ENCODE peak calls at places on chromosome X, in five cellular contexts. One of them, this sample, is unnamed.

GRCh38 chrX:37993857-37994619 is 12.3 kb upstream of the SYTL5 start:
- DNase-seq in fibroblast of mammary gland: no peak
- DNase-seq in A549: peak
- DNase-seq in fibroblast of pulmonary artery: no peak
- DNase-seq in heart right ventricle: no peak
- DNase-seq in this sample: no peak

GRCh38 chrX:4484266-4484665 is 770.8 kb upstream of the PRKX start:
- DNase-seq in A549: no peak
- DNase-seq in fibroblast of pulmonary artery: no peak
- DNase-seq in heart right ventricle: no peak
- DNase-seq in fibroblast of mammary gland: no peak
- DNase-seq in this sample: no peak

GRCh38 chrX:44980883-44981282 is 107.9 kb downstream of the KDM6A start:
- DNase-seq in heart right ventricle: no peak
- DNase-seq in A549: no peak
- DNase-seq in fibroblast of mammary gland: no peak
- DNase-seq in fibroblast of pulmonary artery: no peak
- DNase-seq in this sample: no peak

GRCh38 chrX:12978205-12979010 is 3.5 kb downstream of the TMSB4X start:
- DNase-seq in fibroblast of mammary gland: peak
- DNase-seq in A549: peak
- DNase-seq in heart right ventricle: peak
- DNase-seq in fibroblast of pulmonary artery: peak
- DNase-seq in this sample: no peak

GRCh38 chrX:18702362-18703195 is 4.9 kb upstream of the PPEF1 start:
- DNase-seq in heart right ventricle: no peak
- DNase-seq in fibroblast of pulmonary artery: peak
- DNase-seq in fibroblast of mammary gland: peak
- DNase-seq in A549: peak
- DNase-seq in this sample: peak

GRCh38 chrX:129323115-129323514 is 200.2 kb downstream of the SMARCA1 start:
- DNase-seq in heart right ventricle: no peak
- DNase-seq in A549: no peak
- DNase-seq in fibroblast of mammary gland: no peak
- DNase-seq in fibroblast of pulmonary artery: no peak
- DNase-seq in this sample: no peak

GRCh38 chrX:140762061-140762460 is 52.5 kb downstream of the LINC00632 start:
- DNase-seq in A549: peak
- DNase-seq in fibroblast of pulmonary artery: peak
- DNase-seq in heart right ventricle: peak
- DNase-seq in fibroblast of mammary gland: peak
- DNase-seq in this sample: no peak

GRCh38 chrX:47217121-47217851 is 1.2 kb upstream of the CDK16 start:
- DNase-seq in heart right ventricle: peak
- DNase-seq in fibroblast of mammary gland: peak
- DNase-seq in fibroblast of pulmonary artery: peak
- DNase-seq in A549: no peak
- DNase-seq in this sample: no peak

GRCh38 chrX:25083661-25084060 is 67.9 kb upstream of the ARX start:
- DNase-seq in fibroblast of mammary gland: no peak
- DNase-seq in heart right ventricle: no peak
- DNase-seq in A549: peak
- DNase-seq in fibroblast of pulmonary artery: no peak
- DNase-seq in this sample: no peak

GRCh38 chrX:63275127-63275526 is 76.0 kb downstream of the SPIN4 start:
- DNase-seq in fibroblast of mammary gland: peak
- DNase-seq in fibroblast of pulmonary artery: peak
- DNase-seq in heart right ventricle: peak
- DNase-seq in A549: peak
- DNase-seq in this sample: no peak

GRCh38 chrX:135094726-135095125 is 25.6 kb downstream of the ETDB start:
- DNase-seq in A549: no peak
- DNase-seq in fibroblast of pulmonary artery: no peak
- DNase-seq in fibroblast of mammary gland: no peak
- DNase-seq in heart right ventricle: no peak
- DNase-seq in this sample: no peak

GRCh38 chrX:140664939-140665338 is 44.6 kb upstream of the LINC00632 start:
- DNase-seq in fibroblast of pulmonary artery: peak
- DNase-seq in heart right ventricle: no peak
- DNase-seq in fibroblast of mammary gland: peak
- DNase-seq in A549: peak
- DNase-seq in this sample: no peak

GRCh38 chrX:151688695-151689094 is 6.6 kb upstream of the PRRG3 start:
- DNase-seq in A549: no peak
- DNase-seq in heart right ventricle: no peak
- DNase-seq in fibroblast of pulmonary artery: no peak
- DNase-seq in fibroblast of mammary gland: no peak
- DNase-seq in this sample: no peak

GRCh38 chrX:133938530-133938929 is 46.9 kb downstream of the GPC3 start:
- DNase-seq in fibroblast of mammary gland: no peak
- DNase-seq in heart right ventricle: no peak
- DNase-seq in A549: no peak
- DNase-seq in fibroblast of pulmonary artery: no peak
- DNase-seq in this sample: no peak

DNA sequence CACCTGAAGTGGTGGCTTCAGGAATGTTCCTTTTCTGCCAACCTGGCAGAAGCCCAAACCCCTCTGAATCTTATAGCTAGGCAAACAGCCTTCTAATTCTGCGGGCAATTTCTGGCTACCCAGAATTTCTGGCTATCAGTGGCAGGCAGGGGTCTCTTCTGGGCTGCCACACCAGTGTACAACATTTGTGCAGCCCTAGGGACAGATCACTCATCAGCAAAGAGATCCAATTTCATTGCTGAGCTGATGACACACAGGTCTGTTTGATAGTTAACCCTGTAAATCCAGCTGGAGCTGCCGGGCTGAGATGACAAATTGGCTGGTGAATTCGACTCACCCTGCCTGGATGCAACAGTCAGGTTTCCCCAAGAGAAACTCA is 2.4 kb downstream of the MID1 start:
- DNase-seq in fibroblast of pulmonary artery: no peak
- DNase-seq in heart right ventricle: no peak
- DNase-seq in A549: peak
- DNase-seq in fibroblast of mammary gland: peak
- DNase-seq in this sample: no peak
- H3K4me3 ChIP-seq in fibroblast of pulmonary artery: peak
- H3K4me3 ChIP-seq in heart right ventricle: no peak
- H3K4me3 ChIP-seq in A549: peak
- H3K4me3 ChIP-seq in fibroblast of mammary gland: peak
- H3K4me3 ChIP-seq in this sample: peak

GRCh38 chrX:153706799-153707198 is 17.4 kb downstream of the BCAP31 start:
- DNase-seq in fibroblast of mammary gland: no peak
- DNase-seq in heart right ventricle: no peak
- DNase-seq in A549: no peak
- DNase-seq in fibroblast of pulmonary artery: no peak
- DNase-seq in this sample: no peak
- H3K4me3 ChIP-seq in fibroblast of mammary gland: no peak
- H3K4me3 ChIP-seq in heart right ventricle: no peak
- H3K4me3 ChIP-seq in A549: no peak
- H3K4me3 ChIP-seq in fibroblast of pulmonary artery: no peak
- H3K4me3 ChIP-seq in this sample: no peak

GRCh38 chrX:19899234-19899788 is 11.9 kb upstream of the SH3KBP1 start:
- DNase-seq in heart right ventricle: no peak
- DNase-seq in fibroblast of pulmonary artery: no peak
- DNase-seq in A549: no peak
- DNase-seq in fibroblast of mammary gland: no peak
- DNase-seq in this sample: no peak

GRCh38 chrX:19893722-19894121 is 6.3 kb upstream of the SH3KBP1 start:
- DNase-seq in A549: peak
- DNase-seq in fibroblast of pulmonary artery: peak
- DNase-seq in heart right ventricle: no peak
- DNase-seq in fibroblast of mammary gland: peak
- DNase-seq in this sample: peak

GRCh38 chrX:19902110-19902509 is 14.7 kb upstream of the SH3KBP1 start:
- DNase-seq in heart right ventricle: peak
- DNase-seq in A549: no peak
- DNase-seq in fibroblast of pulmonary artery: peak
- DNase-seq in fibroblast of mammary gland: peak
- DNase-seq in this sample: no peak

GRCh38 chrX:19897087-19897486 is 9.7 kb upstream of the SH3KBP1 start:
- DNase-seq in heart right ventricle: no peak
- DNase-seq in A549: no peak
- DNase-seq in fibroblast of pulmonary artery: no peak
- DNase-seq in fibroblast of mammary gland: no peak
- DNase-seq in this sample: no peak
- H3K4me3 ChIP-seq in heart right ventricle: no peak
- H3K4me3 ChIP-seq in A549: no peak
- H3K4me3 ChIP-seq in fibroblast of pulmonary artery: no peak
- H3K4me3 ChIP-seq in fibroblast of mammary gland: no peak
- H3K4me3 ChIP-seq in this sample: no peak

GRCh38 chrX:48938721-48939416 is 18.5 kb downstream of the OTUD5 start:
- DNase-seq in fibroblast of pulmonary artery: no peak
- DNase-seq in fibroblast of mammary gland: no peak
- DNase-seq in heart right ventricle: no peak
- DNase-seq in A549: no peak
- DNase-seq in this sample: no peak
- H3K4me3 ChIP-seq in fibroblast of pulmonary artery: no peak
- H3K4me3 ChIP-seq in fibroblast of mammary gland: no peak
- H3K4me3 ChIP-seq in heart right ventricle: no peak
- H3K4me3 ChIP-seq in A549: no peak
- H3K4me3 ChIP-seq in this sample: no peak

GRCh38 chrX:132409780-132410556 is 78.9 kb downstream of the MBNL3 start:
- DNase-seq in fibroblast of mammary gland: no peak
- DNase-seq in A549: no peak
- DNase-seq in heart right ventricle: no peak
- DNase-seq in fibroblast of pulmonary artery: no peak
- DNase-seq in this sample: no peak
- H3K4me3 ChIP-seq in fibroblast of mammary gland: no peak
- H3K4me3 ChIP-seq in A549: no peak
- H3K4me3 ChIP-seq in heart right ventricle: no peak
- H3K4me3 ChIP-seq in fibroblast of pulmonary artery: no peak
- H3K4me3 ChIP-seq in this sample: no peak

GRCh38 chrX:56228914-56229313 is 3.2 kb upstream of the KLF8 start:
- DNase-seq in A549: no peak
- DNase-seq in fibroblast of mammary gland: peak
- DNase-seq in heart right ventricle: peak
- DNase-seq in fibroblast of pulmonary artery: no peak
- DNase-seq in this sample: no peak

GRCh38 chrX:56232221-56233082 is at the start of gene KLF8:
- DNase-seq in fibroblast of mammary gland: peak
- DNase-seq in heart right ventricle: peak
- DNase-seq in fibroblast of pulmonary artery: no peak
- DNase-seq in A549: no peak
- DNase-seq in this sample: no peak

GRCh38 chrX:56231706-56232105 is 450 bp upstream of the KLF8 start:
- DNase-seq in A549: no peak
- DNase-seq in fibroblast of mammary gland: no peak
- DNase-seq in heart right ventricle: peak
- DNase-seq in fibroblast of pulmonary artery: no peak
- DNase-seq in this sample: no peak

GRCh38 chrX:56233682-56234081 is 1.5 kb downstream of the KLF8 start:
- DNase-seq in fibroblast of pulmonary artery: peak
- DNase-seq in fibroblast of mammary gland: peak
- DNase-seq in heart right ventricle: peak
- DNase-seq in A549: peak
- DNase-seq in this sample: peak

DNA sequence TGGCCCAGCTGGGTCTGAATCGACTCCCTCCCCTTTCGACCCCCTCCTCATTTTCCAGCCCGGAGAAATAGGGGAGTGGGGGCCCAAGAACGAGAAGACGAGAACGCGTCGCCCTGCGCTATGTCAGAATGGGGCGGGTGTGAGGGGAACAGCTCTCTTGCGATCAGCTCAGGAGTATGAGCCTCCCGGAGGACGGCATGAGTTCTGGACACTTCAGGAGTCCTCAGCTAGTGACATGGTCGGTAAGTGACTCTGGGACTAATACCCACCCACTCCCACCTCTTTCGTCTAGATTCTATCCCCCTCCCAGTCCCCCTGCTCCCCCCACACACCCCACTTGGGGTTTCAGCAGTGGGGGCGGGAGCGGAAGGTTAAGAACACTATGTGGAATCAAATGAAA is 944 bp downstream of the KLF8 start:
- DNase-seq in heart right ventricle: no peak
- DNase-seq in fibroblast of mammary gland: peak
- DNase-seq in fibroblast of pulmonary artery: no peak
- DNase-seq in A549: no peak
- DNase-seq in this sample: no peak
- H3K4me3 ChIP-seq in heart right ventricle: peak
- H3K4me3 ChIP-seq in fibroblast of mammary gland: peak
- H3K4me3 ChIP-seq in fibroblast of pulmonary artery: no peak
- H3K4me3 ChIP-seq in A549: no peak
- H3K4me3 ChIP-seq in this sample: peak

DNA sequence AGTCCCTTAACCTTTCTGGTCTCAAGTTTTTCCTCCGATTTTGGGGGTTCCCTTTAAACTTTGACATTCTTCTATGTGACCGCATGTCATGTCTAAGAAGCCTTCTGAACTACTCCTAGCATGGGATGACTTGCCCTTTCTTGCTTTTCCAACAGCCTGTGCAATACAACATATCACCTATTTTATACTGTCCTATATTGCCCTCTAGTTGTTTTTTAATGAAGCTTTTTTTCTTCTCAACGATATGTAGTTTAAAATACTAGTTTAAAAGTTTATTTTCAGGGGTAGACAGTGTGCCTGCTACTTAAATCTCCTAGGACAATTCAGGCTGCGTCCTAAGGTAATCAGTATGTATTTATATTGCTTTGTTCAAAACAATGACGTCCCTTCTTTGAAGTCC is 1.0 kb upstream of the IGBP1 start:
- DNase-seq in fibroblast of pulmonary artery: peak
- DNase-seq in heart right ventricle: no peak
- DNase-seq in A549: peak
- DNase-seq in fibroblast of mammary gland: peak
- DNase-seq in this sample: no peak
- H3K4me3 ChIP-seq in fibroblast of pulmonary artery: no peak
- H3K4me3 ChIP-seq in heart right ventricle: no peak
- H3K4me3 ChIP-seq in A549: no peak
- H3K4me3 ChIP-seq in fibroblast of mammary gland: no peak
- H3K4me3 ChIP-seq in this sample: no peak

GRCh38 chrX:111465664-111466063 is 45.8 kb upstream of the SERTM2 start:
- DNase-seq in fibroblast of pulmonary artery: no peak
- DNase-seq in A549: no peak
- DNase-seq in fibroblast of mammary gland: no peak
- DNase-seq in heart right ventricle: no peak
- DNase-seq in this sample: no peak
- H3K4me3 ChIP-seq in fibroblast of pulmonary artery: no peak
- H3K4me3 ChIP-seq in A549: no peak
- H3K4me3 ChIP-seq in fibroblast of mammary gland: no peak
- H3K4me3 ChIP-seq in heart right ventricle: no peak
- H3K4me3 ChIP-seq in this sample: no peak

GRCh38 chrX:115592997-115593734 is 32.2 kb downstream of the PLS3 start:
- DNase-seq in A549: no peak
- DNase-seq in fibroblast of pulmonary artery: peak
- DNase-seq in fibroblast of mammary gland: peak
- DNase-seq in heart right ventricle: no peak
- DNase-seq in this sample: no peak
- H3K4me3 ChIP-seq in A549: no peak
- H3K4me3 ChIP-seq in fibroblast of pulmonary artery: peak
- H3K4me3 ChIP-seq in fibroblast of mammary gland: peak
- H3K4me3 ChIP-seq in heart right ventricle: peak
- H3K4me3 ChIP-seq in this sample: no peak

GRCh38 chrX:108437789-108438623 is at the start of gene COL4A6:
- DNase-seq in fibroblast of mammary gland: no peak
- DNase-seq in A549: peak
- DNase-seq in heart right ventricle: peak
- DNase-seq in fibroblast of pulmonary artery: no peak
- DNase-seq in this sample: no peak
- H3K4me3 ChIP-seq in fibroblast of mammary gland: peak
- H3K4me3 ChIP-seq in A549: peak
- H3K4me3 ChIP-seq in heart right ventricle: peak
- H3K4me3 ChIP-seq in fibroblast of pulmonary artery: peak
- H3K4me3 ChIP-seq in this sample: no peak